ENCODE peak calls at places on chromosomes 7 and 10, in eight cellular contexts. R, L, I, Q, O, B, F and C are unnamed samples.

GRCh38 chr7:40147371-40148246 is 12.8 kb downstream of the SUGCT start:
- DNase-seq in O (no peak), L (no peak), B (no peak), I (no peak), Q (no peak), F (no peak), R (no peak), C (no peak)

GRCh38 chr7:96832107-96832506 is 122.5 kb upstream of the SEM1 start:
- DNase-seq in Q (no peak), R (no peak), F (no peak), L (no peak), O (no peak), I (no peak), B (no peak), C (no peak)

GRCh38 chr7:18607025-18607424 is 111.5 kb downstream of the HDAC9 start:
- DNase-seq in R (no peak), B (no peak), L (peak), F (no peak), O (peak), Q (no peak), I (peak), C (no peak)

GRCh38 chr7:100407285-100408180 is 21.0 kb downstream of the ZCWPW1 start:
- DNase-seq in B (peak), L (peak), Q (peak), F (peak), R (peak), I (peak), O (peak), C (no peak)

GRCh38 chr10:131640045-131640644 is 260.7 kb upstream of the PPP2R2D start:
- DNase-seq in L (no peak), O (no peak), I (no peak), R (no peak), Q (no peak), F (no peak), B (no peak), C (no peak)

GRCh38 chr10:111200505-111201186 is 123.8 kb downstream of the ADRA2A start:
- DNase-seq in Q (no peak), I (no peak), F (no peak), R (no peak), B (no peak), L (no peak), O (no peak), C (no peak)

GRCh38 chr10:43375401-43376020 is 4.1 kb downstream of the FXYD4 start:
- DNase-seq in B (no peak), F (no peak), Q (no peak), O (no peak), L (no peak), R (peak), I (no peak), C (no peak)

GRCh38 chr7:95476072-95476845 is 9.5 kb upstream of the ASB4 start:
- DNase-seq in Q (peak), L (no peak), O (no peak), R (no peak), I (no peak), F (no peak), B (no peak), C (no peak)

GRCh38 chr10:14659626-14660196 is 115.0 kb downstream of the FAM107B start:
- DNase-seq in I (no peak), L (no peak), R (no peak), O (no peak), Q (no peak), F (peak), B (no peak), C (no peak)

GRCh38 chr7:101554584-101555268 is 74.4 kb downstream of the MYL10 start:
- DNase-seq in R (no peak), Q (no peak), O (no peak), F (no peak), L (no peak), I (no peak), B (no peak), C (no peak)

GRCh38 chr10:13219685-13220670 is 14.2 kb downstream of the UCMA start:
- DNase-seq in R (peak), Q (peak), B (no peak), I (peak), L (peak), F (peak), O (no peak), C (no peak)
- TF ChIP-seq CTCF in R (peak), Q (no peak), B (no peak), I (no peak), L (peak), F (peak), O (no peak), C (no peak)

GRCh38 chr10:133394801-133395221 is 854 bp downstream of the MTG1 start:
- DNase-seq in F (no peak), O (no peak), L (no peak), Q (no peak), I (no peak), R (no peak), B (no peak), C (no peak)

GRCh38 chr10:133396035-133396624 is 2.2 kb downstream of the MTG1 start:
- DNase-seq in O (no peak), R (no peak), L (no peak), B (no peak), Q (no peak), I (no peak), F (no peak), C (no peak)

GRCh38 chr10:133391761-133392518 is 2.0 kb upstream of the MTG1 start:
- DNase-seq in O (no peak), B (no peak), Q (no peak), F (no peak), I (no peak), L (no peak), R (no peak), C (no peak)

GRCh38 chr10:133393401-133394063 is 425 bp upstream of the MTG1 start:
- DNase-seq in Q (no peak), R (no peak), B (no peak), O (no peak), L (no peak), I (no peak), F (no peak), C (no peak)

GRCh38 chr10:133394064-133394663 is at the start of gene MTG1:
- DNase-seq in B (peak), Q (peak), R (peak), L (peak), F (peak), I (peak), O (peak), C (peak)
- TF ChIP-seq CTCF in B (peak), Q (no peak), R (no peak), L (no peak), F (no peak), I (peak), O (no peak), C (no peak)

GRCh38 chr10:119403927-119404326 is 138.6 kb downstream of the RGS10 start:
- DNase-seq in R (no peak), B (no peak), Q (no peak), F (no peak), I (no peak), L (no peak), O (no peak), C (no peak)
- TF ChIP-seq CTCF in R (no peak), B (peak), Q (no peak), F (no peak), I (peak), L (no peak), O (no peak), C (no peak)

DNA sequence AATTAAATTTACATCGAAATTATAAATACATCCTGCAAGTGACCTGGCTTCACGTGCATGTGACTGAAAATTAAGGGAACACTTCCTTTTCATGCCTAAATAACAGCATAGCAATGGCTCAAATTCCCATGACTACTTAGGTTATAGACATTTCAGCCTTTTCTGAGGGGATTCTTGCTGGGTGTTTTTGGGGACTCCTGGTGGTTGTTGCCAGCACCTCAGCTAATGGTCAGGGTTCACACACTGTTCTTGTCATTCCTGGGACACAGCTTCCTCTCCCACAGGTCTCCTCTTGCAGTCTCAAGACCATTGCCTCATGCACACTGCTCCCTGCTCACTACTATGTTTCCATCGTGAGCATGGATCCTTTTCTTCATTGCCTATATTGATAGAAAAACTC is 148.9 kb upstream of the GLI3 start:
- DNase-seq in R (no peak), L (no peak), F (peak), Q (no peak), I (no peak), B (no peak), O (no peak), C (no peak)
- TF ChIP-seq CTCF in R (no peak), L (peak), F (peak), Q (no peak), I (peak), B (no peak), O (no peak), C (no peak)

DNA sequence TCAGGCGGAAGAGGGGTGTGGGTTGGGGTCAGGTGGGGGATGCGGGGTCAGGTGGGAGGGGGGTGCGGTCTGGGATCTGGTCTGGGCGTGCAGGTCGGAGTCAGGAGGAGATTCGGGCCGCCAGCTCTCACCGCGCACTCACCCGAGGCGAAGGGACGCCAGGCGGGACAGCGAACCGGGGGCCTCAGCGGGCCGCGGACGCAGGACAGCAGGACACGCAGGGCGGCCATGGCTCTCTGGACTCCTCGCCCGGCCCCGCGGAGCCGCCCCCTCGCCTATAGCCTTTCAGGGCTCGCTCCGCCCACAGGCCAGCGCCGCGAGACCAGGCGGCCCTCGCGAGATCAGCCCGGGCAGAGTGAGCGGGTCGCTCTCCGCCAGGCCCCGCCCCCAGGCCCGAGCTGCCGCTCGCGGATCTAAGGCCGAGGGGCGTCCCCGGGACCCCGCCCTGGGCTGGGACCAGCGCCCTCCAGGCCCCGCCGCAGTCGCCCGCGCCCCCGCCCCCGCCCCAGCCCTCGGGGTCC is at the start of gene ECHS1:
- DNase-seq in F (peak), L (peak), Q (peak), B (peak), I (peak), R (peak), O (peak), C (peak)
- TF ChIP-seq CTCF in F (no peak), L (no peak), Q (no peak), B (no peak), I (no peak), R (no peak), O (no peak), C (no peak)

DNA sequence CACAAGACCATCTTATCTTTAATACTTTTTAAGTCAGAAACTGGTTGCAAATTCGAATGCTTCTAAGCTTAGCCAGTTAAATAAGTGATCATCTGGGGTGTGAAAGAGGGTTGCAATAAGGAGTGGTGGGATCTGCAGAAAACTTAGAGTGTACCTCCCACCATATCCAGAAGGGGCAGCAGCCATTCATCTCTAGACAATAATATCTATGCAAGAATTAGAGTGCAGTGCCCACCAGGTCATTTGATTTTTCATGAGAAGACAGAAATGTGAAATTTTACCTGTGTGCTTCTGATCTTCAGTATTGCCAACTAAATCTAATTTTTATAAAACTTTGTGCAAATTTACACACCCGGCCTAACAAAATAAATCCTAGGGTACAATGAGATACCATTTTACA is 127.2 kb upstream of the SP4 start:
- DNase-seq in R (peak), L (peak), B (no peak), Q (peak), I (no peak), F (peak), O (no peak), C (no peak)
- TF ChIP-seq CTCF in R (peak), L (peak), B (no peak), Q (no peak), I (no peak), F (peak), O (no peak), C (no peak)

GRCh38 chr10:132774905-132775863 is 10.8 kb downstream of the NKX6-2 start:
- DNase-seq in L (no peak), O (no peak), Q (peak), R (no peak), F (peak), I (no peak), B (no peak), C (no peak)
- TF ChIP-seq CTCF in L (no peak), O (no peak), Q (no peak), R (no peak), F (no peak), I (no peak), B (no peak), C (no peak)

GRCh38 chr10:126283307-126283706 is 105.0 kb downstream of the ADAM12 start:
- DNase-seq in B (no peak), L (no peak), Q (no peak), O (no peak), I (no peak), R (no peak), F (no peak), C (no peak)
- TF ChIP-seq CTCF in B (no peak), L (no peak), Q (no peak), O (no peak), I (no peak), R (no peak), F (no peak), C (no peak)

GRCh38 chr10:104980401-104980800 is 339.3 kb downstream of the SORCS3 start:
- DNase-seq in R (no peak), B (no peak), L (no peak), Q (no peak), O (no peak), F (no peak), I (no peak), C (no peak)
- TF ChIP-seq CTCF in R (no peak), B (no peak), L (no peak), Q (no peak), O (no peak), F (no peak), I (no peak), C (no peak)

DNA sequence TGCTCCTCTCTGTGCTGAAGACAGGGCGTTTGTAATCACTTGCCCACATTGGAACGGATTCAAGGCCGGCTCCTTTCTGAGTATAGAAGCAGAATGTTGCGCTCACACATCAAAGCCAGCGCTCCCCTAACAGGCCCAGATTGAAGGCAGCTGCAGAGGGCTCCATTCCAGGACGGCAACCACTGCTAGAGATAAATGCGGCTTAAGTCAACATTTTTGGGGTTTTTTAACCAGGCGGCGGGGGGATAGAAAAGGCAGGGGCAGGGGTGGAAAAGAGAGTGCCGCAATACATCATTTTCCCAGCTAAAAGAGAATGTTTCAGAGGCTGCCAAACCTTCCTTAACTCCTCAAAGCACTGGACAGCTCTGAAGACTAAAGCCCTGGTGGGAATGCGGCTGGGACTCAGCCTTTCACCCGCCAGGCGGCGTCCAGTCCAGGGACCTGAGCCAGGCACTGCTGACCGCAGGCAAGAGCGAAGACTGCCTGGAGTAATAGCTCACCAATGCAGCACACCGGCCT is 189.6 kb downstream of the TNS3 start:
- DNase-seq in B (peak), R (no peak), O (peak), L (no peak), F (no peak), I (peak), Q (no peak), C (peak)
- TF ChIP-seq CTCF in B (peak), R (no peak), O (peak), L (no peak), F (no peak), I (peak), Q (no peak), C (peak)